ENCODE peak calls at places on chromosome 16, in eight cellular contexts. Q is substantia nigra, K is fibroblast of gingiva, X is PC-3, Z is GM04504, P is iris pigment epithelial cell, O is upper lobe of right lung, B is epithelial cell of prostate. C is an unnamed sample.

GRCh38 chr16:51119576-51120288 is 31.3 kb downstream of the SALL1 start:
- DNase-seq in Z (no peak), O (no peak), B (no peak), K (no peak), X (no peak), P (no peak), Q (peak), C (no peak)

GRCh38 chr16:68265078-68265925 is 976 bp downstream of the SLC7A6 start:
- DNase-seq in K (peak), P (peak), X (peak), Z (peak), O (peak), B (no peak), Q (peak), C (no peak)

GRCh38 chr16:64339052-64339770 is 782.7 kb downstream of the CDH11 start:
- DNase-seq in B (no peak), X (peak), O (no peak), Q (no peak), P (peak), Z (peak), K (peak), C (no peak)

GRCh38 chr16:3949946-3950342 is 69.4 kb upstream of the CREBBP start:
- DNase-seq in K (no peak), P (no peak), B (no peak), Q (no peak), O (peak), Z (no peak), X (no peak), C (no peak)

GRCh38 chr16:8611886-8612595 is 9.5 kb upstream of the METTL22 start:
- DNase-seq in B (no peak), O (no peak), X (no peak), P (peak), K (no peak), Q (no peak), Z (no peak), C (no peak)

GRCh38 chr16:23410176-23410575 is 42.8 kb downstream of the COG7 start:
- DNase-seq in B (no peak), K (peak), Z (no peak), X (peak), O (no peak), Q (no peak), P (peak), C (no peak)

GRCh38 chr16:25875956-25876608 is 184.3 kb downstream of the HS3ST4 start:
- DNase-seq in K (no peak), P (no peak), X (no peak), Z (no peak), O (no peak), B (no peak), Q (peak), C (no peak)

GRCh38 chr16:65961491-65962143 is 404.9 kb upstream of the CDH5 start:
- DNase-seq in B (no peak), Z (no peak), P (no peak), X (no peak), Q (no peak), O (no peak), K (no peak), C (no peak)

GRCh38 chr16:68737730-68738590 is 868 bp downstream of the CDH1 start:
- DNase-seq in X (peak), K (no peak), P (no peak), B (no peak), Q (peak), O (peak), Z (no peak), C (no peak)

GRCh38 chr16:85557976-85558589 is 55.0 kb upstream of the GSE1 start:
- DNase-seq in K (no peak), O (no peak), Z (no peak), Q (no peak), B (peak), X (peak), P (peak), C (no peak)

GRCh38 chr16:66885491-66885890 is 5.2 kb downstream of the PDP2 start:
- DNase-seq in Z (no peak), P (no peak), B (no peak), Q (no peak), X (no peak), O (no peak), K (no peak), C (no peak)

GRCh38 chr16:69741951-69742904 is 12.5 kb downstream of the NOB1 start:
- DNase-seq in Q (peak), P (peak), X (peak), K (peak), Z (no peak), B (no peak), O (peak), C (no peak)

GRCh38 chr16:12685806-12686205 is 117.9 kb downstream of the CPPED1 start:
- DNase-seq in O (no peak), Z (no peak), P (no peak), X (no peak), Q (peak), K (no peak), B (no peak), C (no peak)

GRCh38 chr16:88533381-88533831 is 36.8 kb upstream of the ZC3H18 start:
- DNase-seq in K (peak), P (peak), Q (peak), X (peak), O (no peak), B (no peak), Z (no peak), C (no peak)

GRCh38 chr16:61148930-61149329 is 887.3 kb downstream of the CDH8 start:
- DNase-seq in O (no peak), Z (no peak), Q (no peak), B (no peak), K (no peak), X (no peak), P (no peak), C (no peak)

GRCh38 chr16:67948015-67948414 is 4.1 kb upstream of the LCAT start:
- DNase-seq in Z (no peak), P (no peak), B (no peak), Q (no peak), O (no peak), K (no peak), X (peak), C (no peak)

GRCh38 chr16:77376358-77376757 is 58.5 kb downstream of the ADAMTS18 start:
- DNase-seq in Q (no peak), B (no peak), O (no peak), P (no peak), K (no peak), X (no peak), Z (no peak), C (peak)

GRCh38 chr16:84959045-84959576 is 52.2 kb downstream of the ZDHHC7 start:
- DNase-seq in B (no peak), X (peak), Z (no peak), P (no peak), O (no peak), Q (no peak), K (no peak), C (no peak)

GRCh38 chr16:52993179-52993578 is 59.5 kb downstream of the CHD9NB start:
- DNase-seq in O (no peak), B (no peak), P (no peak), Z (no peak), Q (no peak), K (no peak), X (no peak), C (no peak)

GRCh38 chr16:81755915-81756644 is 23.0 kb upstream of the PLCG2 start:
- DNase-seq in K (no peak), Z (no peak), O (no peak), Q (peak), P (peak), B (no peak), X (no peak), C (no peak)